ENCODE peak calls at places on chromosomes 3 and 15, in five cellular contexts. K is suprapubic skin; A is A549; N is astrocyte of the spinal cord; Z is CD8-positive, alpha-beta memory T cell. U is an unnamed sample.

GRCh38 chr15:69060744-69061143 is 46.2 kb downstream of the NOX5 start:
- DNase-seq in K (no peak), A (no peak), N (no peak), Z (no peak), U (no peak)

GRCh38 chr3:23760325-23760724 is 45.4 kb upstream of the UBE2E1 start:
- DNase-seq in K (no peak), A (no peak), Z (no peak), N (no peak), U (no peak)

GRCh38 chr15:87758739-87759457 is 497.6 kb downstream of the NTRK3 start:
- DNase-seq in K (no peak), A (no peak), N (no peak), Z (no peak), U (no peak)

GRCh38 chr3:99921986-99922385 is 104.3 kb downstream of the CMSS1 start:
- DNase-seq in K (no peak), Z (no peak), N (peak; percentile 55), A (no peak), U (no peak)

GRCh38 chr3:36707623-36708409 is 56.5 kb downstream of the DCLK3 start:
- DNase-seq in K (no peak), Z (no peak), A (peak; percentile 90), N (peak; percentile 51), U (no peak)

GRCh38 chr15:77097317-77097721 is 26.4 kb upstream of the TSPAN3 start:
- DNase-seq in K (no peak), N (no peak), A (no peak), Z (no peak), U (no peak)

GRCh38 chr3:139319428-139320402 is 24.1 kb upstream of the MRPS22 start:
- DNase-seq in A (peak; percentile 24), Z (no peak), N (no peak), K (peak; percentile 67), U (no peak)

GRCh38 chr3:173644086-173645082 is 246.8 kb downstream of the NLGN1 start:
- DNase-seq in N (no peak), K (no peak), Z (no peak), A (no peak), U (no peak)

GRCh38 chr15:90836296-90836871 is 32.0 kb upstream of the FURIN start:
- DNase-seq in K (no peak), Z (no peak), N (peak; percentile 54), A (peak; percentile 53), U (peak; percentile 35)

GRCh38 chr3:169028716-169029115 is 634.8 kb downstream of the MECOM start:
- DNase-seq in N (no peak), K (no peak), Z (no peak), A (no peak), U (no peak)

GRCh38 chr3:150348500-150348899 is 59.6 kb upstream of the TSC22D2 start:
- DNase-seq in N (peak; percentile 84), A (peak; percentile 85), K (no peak), Z (no peak), U (peak; percentile 81)

GRCh38 chr3:43291546-43291945 is 5.2 kb downstream of the SNRK start:
- DNase-seq in N (no peak), A (no peak), Z (no peak), K (no peak), U (no peak)

GRCh38 chr3:10992017-10992945 is at the start of gene SLC6A1:
- DNase-seq in A (peak; percentile 22), Z (no peak), N (no peak), K (no peak), U (no peak)

GRCh38 chr15:72217216-72217615 is 13.8 kb downstream of the PKM start:
- DNase-seq in Z (no peak), K (no peak), N (no peak), A (no peak), U (no peak)

GRCh38 chr15:72227720-72228119 is 3.3 kb downstream of the PKM start:
- DNase-seq in K (no peak), N (no peak), A (no peak), Z (no peak), U (no peak)

GRCh38 chr15:72220678-72221077 is 10.3 kb downstream of the PKM start:
- DNase-seq in K (no peak), N (no peak), Z (no peak), A (no peak), U (no peak)

GRCh38 chr15:72227192-72227586 is 3.8 kb downstream of the PKM start:
- DNase-seq in K (no peak), A (peak; percentile 71), N (peak; percentile 86), Z (no peak), U (peak; percentile 62)

GRCh38 chr15:72222433-72222832 is 8.6 kb downstream of the PKM start:
- DNase-seq in N (no peak), K (no peak), Z (no peak), A (peak; percentile 71), U (no peak)
- H3K4me3 ChIP-seq in N (no peak overlapping the region), K (no peak overlapping the region), Z (no peak overlapping the region), A (peak overlapping the region; percentile 8), U (no peak overlapping the region)

GRCh38 chr15:74295800-74296199 is 59.7 kb downstream of the CCDC33 start:
- DNase-seq in Z (no peak), A (no peak), N (no peak), K (no peak), U (no peak)
- H3K4me3 ChIP-seq in Z (no peak overlapping the region), A (no peak overlapping the region), N (no peak overlapping the region), K (no peak overlapping the region), U (no peak overlapping the region)

DNA sequence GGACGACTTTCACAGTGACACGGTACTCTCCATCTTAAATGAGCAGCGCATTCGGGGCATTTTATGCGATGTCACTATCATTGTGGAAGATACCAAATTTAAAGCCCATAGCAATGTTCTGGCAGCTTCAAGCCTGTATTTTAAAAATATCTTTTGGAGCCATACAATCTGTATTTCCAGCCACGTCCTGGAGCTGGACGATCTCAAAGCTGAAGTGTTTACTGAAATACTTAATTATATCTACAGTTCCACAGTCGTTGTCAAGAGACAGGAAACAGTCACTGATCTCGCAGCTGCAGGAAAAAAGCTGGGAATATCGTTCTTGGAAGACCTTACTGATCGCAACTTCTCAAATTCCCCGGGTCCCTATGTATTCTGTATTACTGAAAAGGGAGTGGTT is 44.4 kb upstream of the RASA2 start:
- DNase-seq in A (no peak), N (no peak), Z (no peak), K (no peak), U (no peak)
- H3K4me3 ChIP-seq in A (no peak overlapping the region), N (no peak overlapping the region), Z (no peak overlapping the region), K (no peak overlapping the region), U (no peak overlapping the region)

DNA sequence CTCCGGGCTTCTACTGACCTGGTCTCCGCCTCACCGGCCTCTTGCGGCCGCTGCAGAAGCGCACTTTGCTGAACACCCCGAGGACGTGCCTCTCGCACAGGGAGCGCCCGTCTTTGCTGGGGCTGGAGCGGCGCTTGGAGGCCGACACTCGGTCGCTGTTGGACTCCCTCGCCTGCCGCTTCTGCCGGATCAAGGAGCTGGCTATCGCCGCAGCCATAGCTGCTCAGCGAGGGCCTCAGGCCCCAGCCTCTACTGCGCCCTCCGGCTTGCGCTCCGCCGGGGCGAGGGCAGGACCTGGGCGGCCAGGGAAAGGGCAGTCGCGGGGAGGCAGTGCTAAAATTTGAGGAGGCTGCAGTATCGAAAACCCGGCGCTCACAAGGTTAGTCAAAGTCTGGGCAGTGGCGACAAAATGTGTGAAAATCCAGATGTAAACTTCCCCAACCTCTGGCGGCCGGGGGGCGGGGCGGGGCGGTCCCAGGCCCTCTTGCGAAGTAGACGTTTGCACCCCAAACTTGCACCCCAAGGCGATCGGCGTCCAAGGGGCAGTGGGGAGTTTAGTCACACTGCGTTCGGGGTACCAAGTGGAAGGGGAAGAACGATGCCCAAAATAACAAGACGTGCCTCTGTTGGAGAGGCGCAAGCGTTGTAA is 319.2 kb downstream of the FGF12 start:
- DNase-seq in Z (no peak), A (no peak), K (no peak), N (peak; percentile 42), U (no peak)
- H3K4me3 ChIP-seq in Z (no peak overlapping the region), A (peak overlapping the region; percentile 70), K (peak overlapping the region; percentile 48), N (peak overlapping the region; percentile 42), U (peak overlapping the region; percentile 47)

DNA sequence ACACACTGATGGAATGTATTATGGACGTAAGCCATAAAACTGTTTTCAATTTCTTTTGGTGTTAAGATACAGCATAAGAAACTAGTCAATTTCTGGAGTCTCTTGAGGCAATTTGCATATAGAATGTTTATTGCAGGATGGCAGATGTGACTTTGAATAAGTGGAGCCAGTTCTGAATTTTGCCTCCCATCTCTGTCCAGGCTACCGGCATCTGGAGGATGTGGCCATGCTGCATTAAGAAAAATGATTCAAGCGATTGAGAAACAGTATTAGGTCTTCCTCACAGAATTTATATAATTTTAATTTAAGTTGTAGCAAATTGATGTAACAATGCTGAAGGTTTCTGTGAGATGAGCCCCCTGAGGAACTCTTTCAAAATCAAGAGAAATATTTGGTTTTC is 81.5 kb downstream of the CHST2 start:
- DNase-seq in A (no peak), N (no peak), K (no peak), Z (no peak), U (peak; percentile 19)
- H3K4me3 ChIP-seq in A (no peak overlapping the region), N (no peak overlapping the region), K (no peak overlapping the region), Z (no peak overlapping the region), U (no peak overlapping the region)